ENCODE peak calls at places on chromosomes 13 and 19, in nine cellular contexts. One of them, this sample, is unnamed.

GRCh38 chr19:2717638-2718541 is 3.3 kb downstream of the DIRAS1 start:
- DNase-seq in adipocyte: no peak
- DNase-seq in heart left ventricle: no peak
- DNase-seq in CD4-positive, CD25-positive, alpha-beta regulatory T cell: no peak
- DNase-seq in effector CD4-positive, alpha-beta T cell: no peak
- DNase-seq in activated naive CD4-positive, alpha-beta T cell: no peak
- DNase-seq in lung microvascular endothelial cell: no peak
- DNase-seq in stimulated activated CD4-positive, alpha-beta T cell treated with anti-CD3 and anti-CD28 coated beads, Interleukin-15, amount 100 ng/mL, for 48 hours: no peak
- DNase-seq in HuH-7.5: no peak
- DNase-seq in this sample: no peak

GRCh38 chr13:75345191-75345590 is 136.8 kb downstream of the TBC1D4 start:
- DNase-seq in adipocyte: peak
- DNase-seq in heart left ventricle: no peak
- DNase-seq in CD4-positive, CD25-positive, alpha-beta regulatory T cell: no peak
- DNase-seq in effector CD4-positive, alpha-beta T cell: no peak
- DNase-seq in activated naive CD4-positive, alpha-beta T cell: no peak
- DNase-seq in lung microvascular endothelial cell: no peak
- DNase-seq in stimulated activated CD4-positive, alpha-beta T cell treated with anti-CD3 and anti-CD28 coated beads, Interleukin-15, amount 100 ng/mL, for 48 hours: no peak
- DNase-seq in HuH-7.5: no peak
- DNase-seq in this sample: no peak

GRCh38 chr13:44257806-44258205 is 115.8 kb upstream of the SERP2 start:
- DNase-seq in adipocyte: no peak
- DNase-seq in heart left ventricle: no peak
- DNase-seq in CD4-positive, CD25-positive, alpha-beta regulatory T cell: no peak
- DNase-seq in effector CD4-positive, alpha-beta T cell: no peak
- DNase-seq in activated naive CD4-positive, alpha-beta T cell: no peak
- DNase-seq in lung microvascular endothelial cell: no peak
- DNase-seq in stimulated activated CD4-positive, alpha-beta T cell treated with anti-CD3 and anti-CD28 coated beads, Interleukin-15, amount 100 ng/mL, for 48 hours: no peak
- DNase-seq in HuH-7.5: no peak
- DNase-seq in this sample: no peak

GRCh38 chr13:44141725-44142539 is 231.7 kb upstream of the SERP2 start:
- DNase-seq in adipocyte: peak
- DNase-seq in heart left ventricle: peak
- DNase-seq in CD4-positive, CD25-positive, alpha-beta regulatory T cell: peak
- DNase-seq in effector CD4-positive, alpha-beta T cell: peak
- DNase-seq in activated naive CD4-positive, alpha-beta T cell: peak
- DNase-seq in lung microvascular endothelial cell: peak
- DNase-seq in stimulated activated CD4-positive, alpha-beta T cell treated with anti-CD3 and anti-CD28 coated beads, Interleukin-15, amount 100 ng/mL, for 48 hours: peak
- DNase-seq in HuH-7.5: peak
- DNase-seq in this sample: peak

GRCh38 chr13:43936630-43937029 is 56.9 kb downstream of the LACC1 start:
- DNase-seq in adipocyte: no peak
- DNase-seq in heart left ventricle: no peak
- DNase-seq in CD4-positive, CD25-positive, alpha-beta regulatory T cell: no peak
- DNase-seq in effector CD4-positive, alpha-beta T cell: no peak
- DNase-seq in activated naive CD4-positive, alpha-beta T cell: no peak
- DNase-seq in lung microvascular endothelial cell: peak
- DNase-seq in stimulated activated CD4-positive, alpha-beta T cell treated with anti-CD3 and anti-CD28 coated beads, Interleukin-15, amount 100 ng/mL, for 48 hours: no peak
- DNase-seq in HuH-7.5: no peak
- DNase-seq in this sample: no peak

GRCh38 chr13:51584731-51585191 is 499 bp downstream of the WDFY2 start:
- DNase-seq in adipocyte: peak
- DNase-seq in heart left ventricle: no peak
- DNase-seq in CD4-positive, CD25-positive, alpha-beta regulatory T cell: peak
- DNase-seq in effector CD4-positive, alpha-beta T cell: peak
- DNase-seq in activated naive CD4-positive, alpha-beta T cell: peak
- DNase-seq in lung microvascular endothelial cell: peak
- DNase-seq in stimulated activated CD4-positive, alpha-beta T cell treated with anti-CD3 and anti-CD28 coated beads, Interleukin-15, amount 100 ng/mL, for 48 hours: peak
- DNase-seq in HuH-7.5: peak
- DNase-seq in this sample: no peak

GRCh38 chr13:66899955-66900354 is 330.2 kb downstream of the PCDH9 start:
- DNase-seq in adipocyte: no peak
- DNase-seq in heart left ventricle: no peak
- DNase-seq in CD4-positive, CD25-positive, alpha-beta regulatory T cell: no peak
- DNase-seq in effector CD4-positive, alpha-beta T cell: no peak
- DNase-seq in activated naive CD4-positive, alpha-beta T cell: no peak
- DNase-seq in lung microvascular endothelial cell: no peak
- DNase-seq in stimulated activated CD4-positive, alpha-beta T cell treated with anti-CD3 and anti-CD28 coated beads, Interleukin-15, amount 100 ng/mL, for 48 hours: no peak
- DNase-seq in HuH-7.5: peak
- DNase-seq in this sample: no peak

GRCh38 chr19:50705422-50706019 is 14.1 kb downstream of the SHANK1 start:
- DNase-seq in adipocyte: peak
- DNase-seq in heart left ventricle: no peak
- DNase-seq in CD4-positive, CD25-positive, alpha-beta regulatory T cell: no peak
- DNase-seq in effector CD4-positive, alpha-beta T cell: no peak
- DNase-seq in activated naive CD4-positive, alpha-beta T cell: no peak
- DNase-seq in lung microvascular endothelial cell: peak
- DNase-seq in stimulated activated CD4-positive, alpha-beta T cell treated with anti-CD3 and anti-CD28 coated beads, Interleukin-15, amount 100 ng/mL, for 48 hours: no peak
- DNase-seq in HuH-7.5: peak
- DNase-seq in this sample: no peak

GRCh38 chr13:57704031-57704430 is 72.5 kb downstream of the PCDH17 start:
- DNase-seq in adipocyte: no peak
- DNase-seq in heart left ventricle: no peak
- DNase-seq in CD4-positive, CD25-positive, alpha-beta regulatory T cell: no peak
- DNase-seq in effector CD4-positive, alpha-beta T cell: no peak
- DNase-seq in activated naive CD4-positive, alpha-beta T cell: no peak
- DNase-seq in lung microvascular endothelial cell: no peak
- DNase-seq in stimulated activated CD4-positive, alpha-beta T cell treated with anti-CD3 and anti-CD28 coated beads, Interleukin-15, amount 100 ng/mL, for 48 hours: no peak
- DNase-seq in HuH-7.5: no peak
- DNase-seq in this sample: no peak

GRCh38 chr19:2634228-2634951 is 68.1 kb downstream of the GNG7 start:
- DNase-seq in adipocyte: no peak
- DNase-seq in heart left ventricle: no peak
- DNase-seq in CD4-positive, CD25-positive, alpha-beta regulatory T cell: no peak
- DNase-seq in effector CD4-positive, alpha-beta T cell: no peak
- DNase-seq in activated naive CD4-positive, alpha-beta T cell: no peak
- DNase-seq in lung microvascular endothelial cell: no peak
- DNase-seq in stimulated activated CD4-positive, alpha-beta T cell treated with anti-CD3 and anti-CD28 coated beads, Interleukin-15, amount 100 ng/mL, for 48 hours: no peak
- DNase-seq in HuH-7.5: no peak
- DNase-seq in this sample: no peak

GRCh38 chr13:113207890-113208423 is 512 bp downstream of the PCID2 start:
- DNase-seq in adipocyte: peak
- DNase-seq in heart left ventricle: peak
- DNase-seq in CD4-positive, CD25-positive, alpha-beta regulatory T cell: no peak
- DNase-seq in effector CD4-positive, alpha-beta T cell: no peak
- DNase-seq in activated naive CD4-positive, alpha-beta T cell: no peak
- DNase-seq in lung microvascular endothelial cell: peak
- DNase-seq in stimulated activated CD4-positive, alpha-beta T cell treated with anti-CD3 and anti-CD28 coated beads, Interleukin-15, amount 100 ng/mL, for 48 hours: no peak
- DNase-seq in HuH-7.5: no peak
- DNase-seq in this sample: no peak

GRCh38 chr19:47270408-47270807 is 4.3 kb upstream of the INAFM1 start:
- DNase-seq in adipocyte: no peak
- DNase-seq in heart left ventricle: no peak
- DNase-seq in CD4-positive, CD25-positive, alpha-beta regulatory T cell: no peak
- DNase-seq in effector CD4-positive, alpha-beta T cell: no peak
- DNase-seq in activated naive CD4-positive, alpha-beta T cell: no peak
- DNase-seq in lung microvascular endothelial cell: no peak
- DNase-seq in stimulated activated CD4-positive, alpha-beta T cell treated with anti-CD3 and anti-CD28 coated beads, Interleukin-15, amount 100 ng/mL, for 48 hours: no peak
- DNase-seq in HuH-7.5: no peak
- DNase-seq in this sample: no peak

GRCh38 chr19:1508507-1508856 is 4.3 kb downstream of the ADAMTSL5 start:
- DNase-seq in adipocyte: no peak
- DNase-seq in heart left ventricle: no peak
- DNase-seq in CD4-positive, CD25-positive, alpha-beta regulatory T cell: no peak
- DNase-seq in effector CD4-positive, alpha-beta T cell: no peak
- DNase-seq in activated naive CD4-positive, alpha-beta T cell: no peak
- DNase-seq in lung microvascular endothelial cell: no peak
- DNase-seq in stimulated activated CD4-positive, alpha-beta T cell treated with anti-CD3 and anti-CD28 coated beads, Interleukin-15, amount 100 ng/mL, for 48 hours: no peak
- DNase-seq in HuH-7.5: no peak
- DNase-seq in this sample: no peak

GRCh38 chr19:11138659-11139526 is 16.7 kb downstream of the SPC24 start:
- DNase-seq in adipocyte: peak
- DNase-seq in heart left ventricle: peak
- DNase-seq in CD4-positive, CD25-positive, alpha-beta regulatory T cell: no peak
- DNase-seq in effector CD4-positive, alpha-beta T cell: no peak
- DNase-seq in activated naive CD4-positive, alpha-beta T cell: no peak
- DNase-seq in lung microvascular endothelial cell: peak
- DNase-seq in stimulated activated CD4-positive, alpha-beta T cell treated with anti-CD3 and anti-CD28 coated beads, Interleukin-15, amount 100 ng/mL, for 48 hours: no peak
- DNase-seq in HuH-7.5: no peak
- DNase-seq in this sample: peak

GRCh38 chr19:5948697-5949564 is 29.0 kb downstream of the RANBP3 start:
- DNase-seq in adipocyte: no peak
- DNase-seq in heart left ventricle: no peak
- DNase-seq in CD4-positive, CD25-positive, alpha-beta regulatory T cell: no peak
- DNase-seq in effector CD4-positive, alpha-beta T cell: no peak
- DNase-seq in activated naive CD4-positive, alpha-beta T cell: no peak
- DNase-seq in lung microvascular endothelial cell: no peak
- DNase-seq in stimulated activated CD4-positive, alpha-beta T cell treated with anti-CD3 and anti-CD28 coated beads, Interleukin-15, amount 100 ng/mL, for 48 hours: no peak
- DNase-seq in HuH-7.5: no peak
- DNase-seq in this sample: no peak

GRCh38 chr19:15129856-15130580 is 22.8 kb downstream of the SYDE1 start:
- DNase-seq in adipocyte: no peak
- DNase-seq in heart left ventricle: no peak
- DNase-seq in CD4-positive, CD25-positive, alpha-beta regulatory T cell: no peak
- DNase-seq in effector CD4-positive, alpha-beta T cell: no peak
- DNase-seq in activated naive CD4-positive, alpha-beta T cell: no peak
- DNase-seq in lung microvascular endothelial cell: no peak
- DNase-seq in stimulated activated CD4-positive, alpha-beta T cell treated with anti-CD3 and anti-CD28 coated beads, Interleukin-15, amount 100 ng/mL, for 48 hours: peak
- DNase-seq in HuH-7.5: no peak
- DNase-seq in this sample: no peak

GRCh38 chr19:51689751-51690358 is 3.3 kb upstream of the SPACA6 start:
- DNase-seq in adipocyte: peak
- DNase-seq in heart left ventricle: peak
- DNase-seq in CD4-positive, CD25-positive, alpha-beta regulatory T cell: no peak
- DNase-seq in effector CD4-positive, alpha-beta T cell: no peak
- DNase-seq in activated naive CD4-positive, alpha-beta T cell: no peak
- DNase-seq in lung microvascular endothelial cell: peak
- DNase-seq in stimulated activated CD4-positive, alpha-beta T cell treated with anti-CD3 and anti-CD28 coated beads, Interleukin-15, amount 100 ng/mL, for 48 hours: no peak
- DNase-seq in HuH-7.5: no peak
- DNase-seq in this sample: no peak

GRCh38 chr13:106008540-106008939 is 526.9 kb downstream of the EFNB2 start:
- DNase-seq in adipocyte: no peak
- DNase-seq in heart left ventricle: no peak
- DNase-seq in CD4-positive, CD25-positive, alpha-beta regulatory T cell: no peak
- DNase-seq in effector CD4-positive, alpha-beta T cell: no peak
- DNase-seq in activated naive CD4-positive, alpha-beta T cell: no peak
- DNase-seq in lung microvascular endothelial cell: no peak
- DNase-seq in stimulated activated CD4-positive, alpha-beta T cell treated with anti-CD3 and anti-CD28 coated beads, Interleukin-15, amount 100 ng/mL, for 48 hours: no peak
- DNase-seq in HuH-7.5: no peak
- DNase-seq in this sample: no peak

GRCh38 chr19:18338471-18339001 is 1.9 kb upstream of the PGPEP1 start:
- DNase-seq in adipocyte: no peak
- DNase-seq in heart left ventricle: no peak
- DNase-seq in CD4-positive, CD25-positive, alpha-beta regulatory T cell: no peak
- DNase-seq in effector CD4-positive, alpha-beta T cell: no peak
- DNase-seq in activated naive CD4-positive, alpha-beta T cell: no peak
- DNase-seq in lung microvascular endothelial cell: no peak
- DNase-seq in stimulated activated CD4-positive, alpha-beta T cell treated with anti-CD3 and anti-CD28 coated beads, Interleukin-15, amount 100 ng/mL, for 48 hours: no peak
- DNase-seq in HuH-7.5: no peak
- DNase-seq in this sample: no peak

GRCh38 chr13:32391101-32391620 is 36.8 kb downstream of the N4BP2L1 start:
- DNase-seq in adipocyte: peak
- DNase-seq in heart left ventricle: no peak
- DNase-seq in CD4-positive, CD25-positive, alpha-beta regulatory T cell: no peak
- DNase-seq in effector CD4-positive, alpha-beta T cell: no peak
- DNase-seq in activated naive CD4-positive, alpha-beta T cell: no peak
- DNase-seq in lung microvascular endothelial cell: no peak
- DNase-seq in stimulated activated CD4-positive, alpha-beta T cell treated with anti-CD3 and anti-CD28 coated beads, Interleukin-15, amount 100 ng/mL, for 48 hours: no peak
- DNase-seq in HuH-7.5: no peak
- DNase-seq in this sample: no peak

GRCh38 chr13:112720814-112721197 is 31.0 kb downstream of the ATP11A start:
- DNase-seq in adipocyte: no peak
- DNase-seq in heart left ventricle: no peak
- DNase-seq in CD4-positive, CD25-positive, alpha-beta regulatory T cell: no peak
- DNase-seq in effector CD4-positive, alpha-beta T cell: no peak
- DNase-seq in activated naive CD4-positive, alpha-beta T cell: no peak
- DNase-seq in lung microvascular endothelial cell: no peak
- DNase-seq in stimulated activated CD4-positive, alpha-beta T cell treated with anti-CD3 and anti-CD28 coated beads, Interleukin-15, amount 100 ng/mL, for 48 hours: no peak
- DNase-seq in HuH-7.5: no peak
- DNase-seq in this sample: no peak

GRCh38 chr13:41008349-41008980 is 10.7 kb downstream of the ELF1 start:
- DNase-seq in adipocyte: peak
- DNase-seq in heart left ventricle: no peak
- DNase-seq in CD4-positive, CD25-positive, alpha-beta regulatory T cell: no peak
- DNase-seq in effector CD4-positive, alpha-beta T cell: no peak
- DNase-seq in activated naive CD4-positive, alpha-beta T cell: no peak
- DNase-seq in lung microvascular endothelial cell: no peak
- DNase-seq in stimulated activated CD4-positive, alpha-beta T cell treated with anti-CD3 and anti-CD28 coated beads, Interleukin-15, amount 100 ng/mL, for 48 hours: no peak
- DNase-seq in HuH-7.5: no peak
- DNase-seq in this sample: no peak

GRCh38 chr19:46596008-46596407 is 5.1 kb upstream of the CALM3 start:
- DNase-seq in adipocyte: no peak
- DNase-seq in heart left ventricle: no peak
- DNase-seq in CD4-positive, CD25-positive, alpha-beta regulatory T cell: no peak
- DNase-seq in effector CD4-positive, alpha-beta T cell: no peak
- DNase-seq in activated naive CD4-positive, alpha-beta T cell: no peak
- DNase-seq in lung microvascular endothelial cell: no peak
- DNase-seq in stimulated activated CD4-positive, alpha-beta T cell treated with anti-CD3 and anti-CD28 coated beads, Interleukin-15, amount 100 ng/mL, for 48 hours: no peak
- DNase-seq in HuH-7.5: no peak
- DNase-seq in this sample: no peak

GRCh38 chr19:54432144-54432738 is 16.8 kb upstream of the LENG8 start:
- DNase-seq in adipocyte: no peak
- DNase-seq in heart left ventricle: no peak
- DNase-seq in CD4-positive, CD25-positive, alpha-beta regulatory T cell: no peak
- DNase-seq in effector CD4-positive, alpha-beta T cell: no peak
- DNase-seq in activated naive CD4-positive, alpha-beta T cell: no peak
- DNase-seq in lung microvascular endothelial cell: no peak
- DNase-seq in stimulated activated CD4-positive, alpha-beta T cell treated with anti-CD3 and anti-CD28 coated beads, Interleukin-15, amount 100 ng/mL, for 48 hours: no peak
- DNase-seq in HuH-7.5: no peak
- DNase-seq in this sample: no peak

GRCh38 chr13:39675904-39676303 is 20.4 kb downstream of the COG6 start:
- DNase-seq in adipocyte: no peak
- DNase-seq in heart left ventricle: no peak
- DNase-seq in CD4-positive, CD25-positive, alpha-beta regulatory T cell: no peak
- DNase-seq in effector CD4-positive, alpha-beta T cell: no peak
- DNase-seq in activated naive CD4-positive, alpha-beta T cell: no peak
- DNase-seq in lung microvascular endothelial cell: no peak
- DNase-seq in stimulated activated CD4-positive, alpha-beta T cell treated with anti-CD3 and anti-CD28 coated beads, Interleukin-15, amount 100 ng/mL, for 48 hours: no peak
- DNase-seq in HuH-7.5: no peak
- DNase-seq in this sample: no peak